ENCODE peak calls at places on chromosomes 7 and 10, in five cellular contexts. One of them, this sample, is unnamed.

GRCh38 chr10:43252785-43253341 is 14.0 kb downstream of the RASGEF1A start:
- DNase-seq in Kasumi-1: no peak
- DNase-seq in GM19239: no peak
- DNase-seq in lung microvascular endothelial cell: no peak
- DNase-seq in lower lobe of right lung: no peak
- DNase-seq in this sample: no peak

GRCh38 chr7:4239991-4240812 is 441.9 kb upstream of the FOXK1 start:
- DNase-seq in Kasumi-1: no peak
- DNase-seq in lung microvascular endothelial cell: no peak
- DNase-seq in GM19239: no peak
- DNase-seq in lower lobe of right lung: no peak
- DNase-seq in this sample: peak

GRCh38 chr10:58741673-58742072 is 229.0 kb downstream of the BICC1 start:
- DNase-seq in GM19239: no peak
- DNase-seq in lung microvascular endothelial cell: no peak
- DNase-seq in Kasumi-1: no peak
- DNase-seq in lower lobe of right lung: no peak
- DNase-seq in this sample: no peak

GRCh38 chr7:43669286-43670081 is 59.8 kb downstream of the COA1 start:
- DNase-seq in Kasumi-1: no peak
- DNase-seq in GM19239: no peak
- DNase-seq in lower lobe of right lung: no peak
- DNase-seq in lung microvascular endothelial cell: no peak
- DNase-seq in this sample: no peak

GRCh38 chr10:29618341-29619171 is 16.2 kb downstream of the SVIL start:
- DNase-seq in GM19239: no peak
- DNase-seq in lower lobe of right lung: peak
- DNase-seq in lung microvascular endothelial cell: no peak
- DNase-seq in Kasumi-1: no peak
- DNase-seq in this sample: peak

GRCh38 chr10:29642996-29643395 is 8.2 kb upstream of the SVIL start:
- DNase-seq in GM19239: no peak
- DNase-seq in lung microvascular endothelial cell: no peak
- DNase-seq in Kasumi-1: no peak
- DNase-seq in lower lobe of right lung: no peak
- DNase-seq in this sample: no peak

GRCh38 chr10:113073549-113074189 is 123.6 kb downstream of the TCF7L2 start:
- DNase-seq in Kasumi-1: no peak
- DNase-seq in lung microvascular endothelial cell: peak
- DNase-seq in GM19239: no peak
- DNase-seq in lower lobe of right lung: no peak
- DNase-seq in this sample: no peak

GRCh38 chr10:28020993-28021982 is 22.4 kb upstream of the ODAD2 start:
- DNase-seq in lung microvascular endothelial cell: no peak
- DNase-seq in GM19239: no peak
- DNase-seq in lower lobe of right lung: no peak
- DNase-seq in Kasumi-1: no peak
- DNase-seq in this sample: no peak

GRCh38 chr10:28640551-28640950 is 36.8 kb upstream of the BAMBI start:
- DNase-seq in lung microvascular endothelial cell: no peak
- DNase-seq in lower lobe of right lung: no peak
- DNase-seq in Kasumi-1: no peak
- DNase-seq in GM19239: no peak
- DNase-seq in this sample: no peak

GRCh38 chr7:712601-713457 is 13.7 kb upstream of the DNAAF5 start:
- DNase-seq in Kasumi-1: no peak
- DNase-seq in lower lobe of right lung: peak
- DNase-seq in lung microvascular endothelial cell: no peak
- DNase-seq in GM19239: no peak
- DNase-seq in this sample: no peak

GRCh38 chr7:128053023-128053422 is 21.8 kb upstream of the LRRC4 start:
- DNase-seq in lung microvascular endothelial cell: peak
- DNase-seq in GM19239: no peak
- DNase-seq in Kasumi-1: peak
- DNase-seq in lower lobe of right lung: no peak
- DNase-seq in this sample: peak

GRCh38 chr7:100604078-100604975 is 2.2 kb downstream of the PCOLCE start:
- DNase-seq in Kasumi-1: peak
- DNase-seq in GM19239: peak
- DNase-seq in lower lobe of right lung: peak
- DNase-seq in lung microvascular endothelial cell: peak
- DNase-seq in this sample: peak

GRCh38 chr7:41298343-41298875 is 404.5 kb downstream of the INHBA start:
- DNase-seq in GM19239: no peak
- DNase-seq in lung microvascular endothelial cell: no peak
- DNase-seq in lower lobe of right lung: no peak
- DNase-seq in Kasumi-1: no peak
- DNase-seq in this sample: no peak

GRCh38 chr7:102918865-102919264 is 6.1 kb downstream of the LRRC17 start:
- DNase-seq in lower lobe of right lung: no peak
- DNase-seq in lung microvascular endothelial cell: no peak
- DNase-seq in Kasumi-1: no peak
- DNase-seq in GM19239: no peak
- DNase-seq in this sample: no peak

GRCh38 chr7:18927134-18927533 is 190.3 kb downstream of the TWIST1 start:
- DNase-seq in lung microvascular endothelial cell: no peak
- DNase-seq in Kasumi-1: no peak
- DNase-seq in lower lobe of right lung: no peak
- DNase-seq in GM19239: no peak
- DNase-seq in this sample: no peak

GRCh38 chr7:5214641-5215040 is 24.6 kb downstream of the WIPI2 start:
- DNase-seq in GM19239: no peak
- DNase-seq in lower lobe of right lung: no peak
- DNase-seq in Kasumi-1: no peak
- DNase-seq in lung microvascular endothelial cell: no peak
- DNase-seq in this sample: no peak

GRCh38 chr7:79936281-79936983 is 198.2 kb upstream of the GNAI1 start:
- DNase-seq in Kasumi-1: no peak
- DNase-seq in GM19239: no peak
- DNase-seq in lung microvascular endothelial cell: no peak
- DNase-seq in lower lobe of right lung: no peak
- DNase-seq in this sample: no peak

GRCh38 chr10:76301950-76302349 is 870.5 kb downstream of the LRMDA start:
- DNase-seq in lower lobe of right lung: no peak
- DNase-seq in Kasumi-1: no peak
- DNase-seq in lung microvascular endothelial cell: peak
- DNase-seq in GM19239: no peak
- DNase-seq in this sample: peak

GRCh38 chr10:70588255-70588654 is 14.3 kb downstream of the PRF1 start:
- DNase-seq in Kasumi-1: peak
- DNase-seq in GM19239: no peak
- DNase-seq in lung microvascular endothelial cell: no peak
- DNase-seq in lower lobe of right lung: no peak
- DNase-seq in this sample: no peak

GRCh38 chr7:6286486-6286885 is 14.1 kb upstream of the CYTH3 start:
- DNase-seq in Kasumi-1: no peak
- DNase-seq in lung microvascular endothelial cell: no peak
- DNase-seq in GM19239: no peak
- DNase-seq in lower lobe of right lung: no peak
- DNase-seq in this sample: no peak

GRCh38 chr10:46534828-46535524 is 21.5 kb downstream of the GPRIN2 start:
- DNase-seq in GM19239: no peak
- DNase-seq in Kasumi-1: no peak
- DNase-seq in lung microvascular endothelial cell: no peak
- DNase-seq in lower lobe of right lung: peak
- DNase-seq in this sample: no peak

GRCh38 chr10:94093286-94093905 is 99.7 kb downstream of the PLCE1 start:
- DNase-seq in lung microvascular endothelial cell: no peak
- DNase-seq in GM19239: no peak
- DNase-seq in lower lobe of right lung: no peak
- DNase-seq in Kasumi-1: no peak
- DNase-seq in this sample: peak

GRCh38 chr10:60334991-60335390 is 54.7 kb downstream of the ANK3 start:
- DNase-seq in lower lobe of right lung: no peak
- DNase-seq in lung microvascular endothelial cell: no peak
- DNase-seq in Kasumi-1: no peak
- DNase-seq in GM19239: no peak
- DNase-seq in this sample: no peak

GRCh38 chr10:71708301-71708703 is 11.3 kb downstream of the C10orf105 start:
- DNase-seq in GM19239: peak
- DNase-seq in lung microvascular endothelial cell: peak
- DNase-seq in lower lobe of right lung: peak
- DNase-seq in Kasumi-1: peak
- DNase-seq in this sample: peak

GRCh38 chr10:68137174-68137573 is 27.9 kb downstream of the MYPN start:
- DNase-seq in lower lobe of right lung: no peak
- DNase-seq in GM19239: no peak
- DNase-seq in Kasumi-1: no peak
- DNase-seq in lung microvascular endothelial cell: no peak
- DNase-seq in this sample: no peak

GRCh38 chr7:115038158-115038557 is 116.3 kb downstream of the MDFIC start:
- DNase-seq in lower lobe of right lung: no peak
- DNase-seq in GM19239: no peak
- DNase-seq in lung microvascular endothelial cell: no peak
- DNase-seq in Kasumi-1: no peak
- DNase-seq in this sample: no peak

GRCh38 chr10:49614242-49615198 is 683 bp downstream of the CHAT start:
- DNase-seq in lung microvascular endothelial cell: no peak
- DNase-seq in lower lobe of right lung: no peak
- DNase-seq in GM19239: no peak
- DNase-seq in Kasumi-1: no peak
- DNase-seq in this sample: peak

GRCh38 chr7:79512269-79512668 is 58.8 kb upstream of the MAGI2 start:
- DNase-seq in Kasumi-1: no peak
- DNase-seq in GM19239: no peak
- DNase-seq in lower lobe of right lung: no peak
- DNase-seq in lung microvascular endothelial cell: no peak
- DNase-seq in this sample: no peak

GRCh38 chr7:87369216-87369615 is 23.8 kb downstream of the CROT start:
- DNase-seq in lung microvascular endothelial cell: no peak
- DNase-seq in lower lobe of right lung: no peak
- DNase-seq in GM19239: no peak
- DNase-seq in Kasumi-1: no peak
- DNase-seq in this sample: no peak

GRCh38 chr10:62760401-62760800 is 44.1 kb upstream of the ADO start:
- DNase-seq in lower lobe of right lung: no peak
- DNase-seq in GM19239: no peak
- DNase-seq in Kasumi-1: peak
- DNase-seq in lung microvascular endothelial cell: peak
- DNase-seq in this sample: no peak

GRCh38 chr10:43205681-43206390 is 61.0 kb downstream of the RASGEF1A start:
- DNase-seq in lung microvascular endothelial cell: no peak
- DNase-seq in GM19239: no peak
- DNase-seq in lower lobe of right lung: peak
- DNase-seq in Kasumi-1: no peak
- DNase-seq in this sample: no peak

GRCh38 chr7:148264933-148265557 is 325.5 kb upstream of the C7orf33 start:
- DNase-seq in lung microvascular endothelial cell: peak
- DNase-seq in Kasumi-1: peak
- DNase-seq in lower lobe of right lung: no peak
- DNase-seq in GM19239: peak
- DNase-seq in this sample: peak

GRCh38 chr7:92056276-92056675 is 78.0 kb downstream of the CYP51A1 start:
- DNase-seq in GM19239: no peak
- DNase-seq in lung microvascular endothelial cell: no peak
- DNase-seq in lower lobe of right lung: no peak
- DNase-seq in Kasumi-1: no peak
- DNase-seq in this sample: peak

GRCh38 chr10:113108180-113108835 is 158.3 kb downstream of the TCF7L2 start:
- DNase-seq in lung microvascular endothelial cell: no peak
- DNase-seq in lower lobe of right lung: peak
- DNase-seq in GM19239: no peak
- DNase-seq in Kasumi-1: peak
- DNase-seq in this sample: peak

GRCh38 chr10:29636178-29636577 is 1.4 kb upstream of the SVIL start:
- DNase-seq in Kasumi-1: peak
- DNase-seq in GM19239: no peak
- DNase-seq in lower lobe of right lung: no peak
- DNase-seq in lung microvascular endothelial cell: peak
- DNase-seq in this sample: peak

GRCh38 chr7:155429651-155430050 is 28.3 kb upstream of the EN2 start:
- DNase-seq in GM19239: no peak
- DNase-seq in Kasumi-1: no peak
- DNase-seq in lower lobe of right lung: peak
- DNase-seq in lung microvascular endothelial cell: no peak
- DNase-seq in this sample: no peak

GRCh38 chr10:114565066-114565465 is 93.0 kb downstream of the ABLIM1 start:
- DNase-seq in lung microvascular endothelial cell: no peak
- DNase-seq in Kasumi-1: no peak
- DNase-seq in GM19239: no peak
- DNase-seq in lower lobe of right lung: no peak
- DNase-seq in this sample: no peak

GRCh38 chr7:139899328-139900020 is 70.4 kb downstream of the TBXAS1 start:
- DNase-seq in lower lobe of right lung: no peak
- DNase-seq in lung microvascular endothelial cell: no peak
- DNase-seq in GM19239: no peak
- DNase-seq in Kasumi-1: no peak
- DNase-seq in this sample: no peak

GRCh38 chr7:111954056-111954455 is 252.1 kb downstream of the DOCK4 start:
- DNase-seq in Kasumi-1: no peak
- DNase-seq in lung microvascular endothelial cell: no peak
- DNase-seq in GM19239: no peak
- DNase-seq in lower lobe of right lung: no peak
- DNase-seq in this sample: no peak